ENCODE peak calls at places on chromosome 3, in eight cellular contexts. H, K, R, W, X, B, U and G are unnamed samples.

GRCh38 chr3:46293991-46294833 is 52.0 kb downstream of the CCR3 start:
- DNase-seq in B (no peak), W (no peak), U (no peak), H (peak), X (no peak), R (no peak), K (no peak), G (no peak)

GRCh38 chr3:105497381-105497780 is 130.7 kb downstream of the ALCAM start:
- DNase-seq in H (no peak), K (no peak), U (no peak), B (no peak), W (no peak), X (no peak), R (no peak), G (no peak)

GRCh38 chr3:174333640-174334039 is 525.5 kb upstream of the NAALADL2 start:
- DNase-seq in K (no peak), U (no peak), H (no peak), R (no peak), W (no peak), B (no peak), X (peak), G (no peak)

GRCh38 chr3:59436164-59436958 is 386.5 kb upstream of the CFAP20DC start:
- DNase-seq in W (no peak), R (no peak), H (no peak), B (no peak), K (no peak), U (no peak), X (no peak), G (no peak)

GRCh38 chr3:33937628-33938027 is 139.2 kb downstream of the PDCD6IP start:
- DNase-seq in B (no peak), R (no peak), K (no peak), X (no peak), H (no peak), W (no peak), U (no peak), G (no peak)

GRCh38 chr3:126607214-126607908 is 47.6 kb downstream of the TXNRD3 start:
- DNase-seq in R (no peak), K (no peak), H (peak), W (no peak), U (no peak), B (no peak), X (peak), G (no peak)

GRCh38 chr3:24726423-24726822 is 231.8 kb upstream of the THRB start:
- DNase-seq in K (no peak), B (no peak), W (no peak), H (no peak), X (no peak), R (no peak), U (no peak), G (no peak)

GRCh38 chr3:30290479-30290878 is 315.9 kb upstream of the TGFBR2 start:
- DNase-seq in X (no peak), W (no peak), K (no peak), H (no peak), B (no peak), R (no peak), U (no peak), G (no peak)

GRCh38 chr3:164641071-164641470 is 437.2 kb downstream of the SI start:
- DNase-seq in H (no peak), K (no peak), B (no peak), W (no peak), X (no peak), R (no peak), U (no peak), G (no peak)

GRCh38 chr3:34016925-34017592 is 218.6 kb downstream of the PDCD6IP start:
- DNase-seq in R (no peak), H (no peak), K (no peak), B (no peak), W (no peak), U (no peak), X (no peak), G (no peak)

GRCh38 chr3:180351601-180352000 is 250.4 kb upstream of the TTC14 start:
- DNase-seq in K (no peak), B (no peak), U (no peak), X (no peak), H (no peak), R (no peak), W (no peak), G (no peak)

DNA sequence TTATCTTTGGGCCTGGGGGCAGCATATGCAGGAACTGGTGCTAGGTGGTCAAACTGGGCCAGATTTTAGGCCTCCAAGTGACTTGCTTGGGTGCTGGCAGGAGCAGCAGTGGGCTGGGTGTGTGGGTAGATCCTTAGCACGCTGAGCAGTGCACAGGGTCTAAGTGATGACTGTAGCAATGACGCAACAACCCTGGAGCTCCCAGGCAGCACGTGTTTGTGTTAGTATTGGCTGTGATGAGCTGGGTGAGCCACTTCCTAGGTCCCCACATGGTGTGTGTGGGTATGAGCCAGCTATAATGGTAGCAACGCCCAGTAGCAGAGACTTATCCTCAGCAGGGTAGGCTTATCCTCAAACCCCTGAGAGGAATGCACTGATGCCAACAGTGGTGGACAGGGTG is 570.6 kb upstream of the ROBO1 start:
- DNase-seq in H (no peak), X (no peak), K (no peak), B (no peak), W (no peak), U (no peak), R (no peak), G (no peak)
- H3K27ac ChIP-seq in H (no peak), X (no peak), K (no peak), B (no peak), W (no peak), U (no peak), R (no peak), G (no peak)

DNA sequence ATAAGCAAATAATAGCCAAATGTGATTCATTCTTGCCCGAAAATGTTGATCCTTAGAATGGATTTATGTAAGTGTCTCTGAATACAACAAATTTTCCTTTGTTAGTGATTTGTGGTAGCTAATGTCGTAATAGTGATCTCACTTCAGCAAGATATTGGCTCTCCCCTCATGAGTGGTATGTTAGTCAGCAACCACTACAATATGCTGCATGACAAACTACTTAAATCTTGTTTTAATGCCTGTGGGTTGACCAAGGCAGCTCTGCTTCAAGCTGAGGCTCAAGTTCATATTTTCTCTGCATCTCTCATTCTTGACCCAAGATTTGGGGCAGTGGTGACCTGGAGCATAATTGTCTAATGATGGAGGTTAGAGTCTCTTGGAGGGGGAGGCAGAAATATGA is 49.8 kb upstream of the GALNT15 start:
- DNase-seq in B (no peak), U (no peak), R (no peak), K (no peak), W (no peak), X (peak), H (no peak), G (no peak)
- H3K27ac ChIP-seq in B (no peak), U (no peak), R (no peak), K (no peak), W (no peak), X (peak), H (no peak), G (no peak)

GRCh38 chr3:125140011-125140813 is 72.3 kb downstream of the SLC12A8 start:
- DNase-seq in W (no peak), H (no peak), B (no peak), R (no peak), K (no peak), U (no peak), X (peak), G (no peak)
- H3K27ac ChIP-seq in W (no peak), H (no peak), B (no peak), R (no peak), K (no peak), U (no peak), X (peak), G (peak)

GRCh38 chr3:49166752-49167556 is 823 bp upstream of the CCDC71 start:
- DNase-seq in R (no peak), B (no peak), W (no peak), K (no peak), X (no peak), H (no peak), U (no peak), G (no peak)
- H3K27ac ChIP-seq in R (peak), B (no peak), W (peak), K (peak), X (peak), H (peak), U (peak), G (peak)

DNA sequence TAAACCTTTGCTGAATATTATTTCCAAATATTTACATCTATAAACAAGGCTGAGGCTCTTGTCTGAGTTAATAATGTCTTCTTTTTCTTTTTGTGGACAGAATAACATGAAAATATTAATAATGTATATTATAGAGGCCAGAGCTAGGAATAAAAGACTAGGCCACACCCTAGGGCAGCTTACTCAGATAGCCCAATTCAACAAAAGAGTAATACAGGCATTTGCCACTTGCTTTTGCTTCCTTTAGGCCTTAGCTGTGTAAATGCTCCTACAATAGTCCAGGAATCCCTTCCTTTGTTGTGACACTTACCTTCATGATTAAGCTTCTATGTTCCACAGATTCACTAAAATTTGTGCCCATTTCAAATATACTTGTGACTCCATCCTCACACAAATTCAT is 16.5 kb downstream of the IMPG2 start:
- DNase-seq in K (no peak), R (no peak), X (no peak), B (no peak), W (no peak), U (no peak), H (no peak), G (no peak)
- H3K27ac ChIP-seq in K (no peak), R (no peak), X (no peak), B (no peak), W (no peak), U (no peak), H (no peak), G (no peak)

GRCh38 chr3:107987036-107987557 is 103.7 kb downstream of the CD47 start:
- DNase-seq in R (no peak), X (peak), U (peak), B (no peak), K (peak), H (no peak), W (no peak), G (peak)
- H3K27ac ChIP-seq in R (no peak), X (peak), U (no peak), B (no peak), K (peak), H (peak), W (no peak), G (peak)

GRCh38 chr3:32848215-32848614 is 30.4 kb downstream of the TRIM71 start:
- DNase-seq in H (no peak), K (no peak), R (no peak), W (no peak), U (no peak), X (no peak), B (no peak), G (no peak)

GRCh38 chr3:32850226-32850625 is 32.4 kb downstream of the TRIM71 start:
- DNase-seq in H (no peak), W (no peak), X (no peak), R (no peak), K (no peak), B (no peak), U (no peak), G (no peak)

GRCh38 chr3:32850636-32851035 is 32.8 kb downstream of the TRIM71 start:
- DNase-seq in H (no peak), X (no peak), B (no peak), U (no peak), K (no peak), R (no peak), W (no peak), G (no peak)

GRCh38 chr3:32844914-32845313 is 27.1 kb downstream of the TRIM71 start:
- DNase-seq in W (no peak), K (no peak), R (no peak), B (no peak), X (no peak), U (no peak), H (no peak), G (no peak)

DNA sequence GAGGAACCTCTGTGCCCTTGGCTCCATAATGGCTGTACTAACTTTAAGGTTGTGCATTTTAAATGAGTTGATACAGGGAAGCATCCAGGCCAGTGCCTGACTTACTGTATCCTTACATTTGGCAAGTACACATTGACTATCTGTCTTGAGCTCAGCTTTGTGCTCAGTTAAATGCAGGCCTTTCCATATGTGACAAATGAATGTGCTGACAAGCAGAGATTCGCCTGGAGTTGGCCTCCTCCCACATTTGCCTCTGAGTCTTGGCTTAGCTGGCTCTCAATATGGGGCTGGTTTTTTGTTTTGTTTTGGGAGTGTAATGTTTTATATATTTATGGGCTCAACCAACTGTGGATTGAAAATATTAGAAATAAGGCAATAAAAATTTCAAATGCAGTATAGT is 29.7 kb downstream of the TRIM71 start:
- DNase-seq in B (no peak), R (no peak), U (peak), X (no peak), H (no peak), K (no peak), W (no peak), G (no peak)
- H3K27ac ChIP-seq in B (no peak), R (no peak), U (no peak), X (no peak), H (no peak), K (no peak), W (no peak), G (no peak)

DNA sequence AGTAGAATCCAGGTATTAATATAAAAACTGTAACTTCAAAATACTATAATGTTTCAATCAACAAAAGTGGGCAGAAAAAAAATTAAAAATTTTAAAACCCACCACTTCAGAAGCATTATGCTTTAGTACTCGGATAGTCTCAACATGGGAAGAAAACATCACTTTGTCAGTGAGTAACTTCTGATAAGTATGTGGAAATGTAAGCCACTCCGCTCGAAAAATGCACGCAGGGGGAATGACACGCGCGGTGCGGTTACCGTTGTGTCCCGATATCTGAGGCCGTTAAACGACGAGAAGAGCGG is 656 bp downstream of the NGLY1 start:
- DNase-seq in B (no peak), X (no peak), U (no peak), W (no peak), R (no peak), H (no peak), K (no peak), G (no peak)
- H3K27ac ChIP-seq in B (peak), X (peak), U (peak), W (peak), R (peak), H (no peak), K (peak), G (peak)

GRCh38 chr3:127734754-127735473 is 62.2 kb downstream of the ABTB1 start:
- DNase-seq in B (no peak), W (no peak), X (peak), R (no peak), H (no peak), K (no peak), U (peak), G (no peak)

GRCh38 chr3:127733781-127734180 is 61.0 kb downstream of the ABTB1 start:
- DNase-seq in W (no peak), R (no peak), K (no peak), U (no peak), X (no peak), B (no peak), H (no peak), G (no peak)

GRCh38 chr3:127734181-127734720 is 61.5 kb downstream of the ABTB1 start:
- DNase-seq in U (no peak), X (no peak), B (no peak), K (no peak), W (no peak), H (no peak), R (no peak), G (no peak)

GRCh38 chr3:127736801-127737539 is 64.2 kb downstream of the ABTB1 start:
- DNase-seq in B (no peak), X (no peak), K (no peak), R (no peak), W (no peak), U (no peak), H (no peak), G (no peak)

DNA sequence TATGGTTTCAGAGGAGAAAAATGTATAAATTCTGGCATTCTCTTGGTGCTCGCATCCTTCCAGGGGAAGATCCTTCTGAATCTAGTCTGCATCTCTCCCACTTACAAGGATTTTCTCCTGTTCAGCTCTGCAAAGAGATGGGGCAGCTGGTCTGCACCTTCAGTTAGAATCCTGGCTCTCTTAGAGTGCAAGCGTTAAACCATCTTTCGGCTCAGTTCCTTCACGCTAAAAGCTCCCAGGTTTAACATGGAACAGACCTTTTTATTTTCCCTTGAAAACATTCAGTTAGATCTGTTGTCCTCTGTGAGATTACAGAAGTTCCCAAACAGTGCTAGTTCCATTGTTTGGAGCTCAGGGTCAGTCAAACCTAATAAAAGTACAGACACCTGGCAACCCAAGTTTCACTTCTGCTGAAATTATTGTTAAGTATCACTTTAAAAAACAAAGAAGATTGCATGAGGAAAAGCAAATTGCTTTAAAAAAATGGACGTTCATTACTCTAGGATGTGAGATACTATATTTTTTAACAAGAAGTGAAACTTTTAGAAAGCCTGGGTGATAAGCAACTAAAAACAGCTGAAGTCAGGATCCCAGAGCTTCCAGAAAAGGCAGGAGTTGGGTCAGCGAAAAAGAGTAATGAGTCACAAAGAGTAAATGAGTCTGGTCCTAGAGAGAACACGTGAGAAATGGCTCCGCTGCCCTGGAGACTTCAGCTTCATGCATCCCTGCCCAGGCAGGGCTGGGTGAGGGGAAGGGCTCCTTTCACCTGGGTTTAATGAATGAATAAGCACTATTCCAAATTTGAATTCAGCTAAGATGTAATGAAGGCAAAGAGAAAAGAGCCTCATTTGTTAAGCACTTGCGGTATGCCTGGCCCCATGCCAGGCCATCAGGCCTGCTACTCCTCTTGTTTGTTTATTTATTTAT is 63.3 kb downstream of the ABTB1 start:
- DNase-seq in W (no peak), B (no peak), K (peak), U (no peak), H (no peak), X (peak), R (no peak), G (no peak)
- H3K27ac ChIP-seq in W (no peak), B (no peak), K (peak), U (peak), H (no peak), X (peak), R (no peak), G (no peak)

GRCh38 chr3:147397911-147398809 is 8.2 kb downstream of the ZIC4 start:
- DNase-seq in U (no peak), K (no peak), X (no peak), H (no peak), R (no peak), W (no peak), B (no peak), G (no peak)

GRCh38 chr3:147397155-147397888 is 9.0 kb downstream of the ZIC4 start:
- DNase-seq in X (no peak), K (no peak), H (no peak), R (no peak), U (no peak), W (no peak), B (no peak), G (no peak)

GRCh38 chr3:147395975-147396708 is 10.2 kb downstream of the ZIC4 start:
- DNase-seq in W (no peak), R (no peak), B (no peak), X (no peak), K (no peak), H (no peak), U (no peak), G (no peak)

GRCh38 chr3:147398841-147399534 is 7.4 kb downstream of the ZIC4 start:
- DNase-seq in R (no peak), B (no peak), H (no peak), X (no peak), K (no peak), U (no peak), W (no peak), G (no peak)

DNA sequence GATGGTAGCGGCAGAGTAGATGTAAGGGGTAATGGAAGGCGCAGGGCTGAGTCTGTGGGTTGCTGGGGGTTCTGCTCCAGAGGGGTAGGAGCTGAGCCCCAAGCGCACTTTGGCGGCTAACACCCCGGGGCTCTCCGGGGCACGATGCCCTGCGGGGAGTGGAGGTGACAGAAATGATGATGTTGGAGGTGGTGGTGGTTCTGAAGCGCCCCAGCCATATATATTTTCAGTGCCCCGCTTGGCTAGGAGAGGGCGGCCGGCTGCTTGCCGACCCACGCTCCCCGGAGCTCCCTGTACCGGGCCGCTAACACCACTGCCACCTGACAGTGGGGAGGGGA is 9.7 kb downstream of the ZIC4 start:
- DNase-seq in B (no peak), K (no peak), X (no peak), H (no peak), U (no peak), W (no peak), R (no peak), G (no peak)
- H3K27ac ChIP-seq in B (no peak), K (no peak), X (no peak), H (peak), U (no peak), W (no peak), R (no peak), G (no peak)